ENCODE peak calls at places on chromosome X, in nine cellular contexts. P, D, R, W, C, B, I, Y and V are unnamed samples.

GRCh38 chrX:113977887-113978286 is 606.0 kb upstream of the HTR2C start:
- DNase-seq in D (no peak), Y (no peak), P (no peak), I (no peak), B (no peak), C (no peak), R (no peak), W (no peak), V (no peak)

GRCh38 chrX:24014388-24015018 is 12.5 kb downstream of the KLHL15 start:
- DNase-seq in P (no peak), I (no peak), Y (no peak), D (no peak), C (peak; percentile 9), W (no peak), R (no peak), B (no peak), V (no peak)

GRCh38 chrX:4043951-4044350 is 330.5 kb upstream of the PRKX start:
- DNase-seq in B (peak; percentile 18), C (no peak), I (no peak), Y (no peak), W (no peak), R (no peak), D (no peak), P (no peak), V (no peak)

GRCh38 chrX:73525928-73526690 is 36.9 kb upstream of the CHIC1 start:
- DNase-seq in R (no peak), I (no peak), W (no peak), C (no peak), D (no peak), Y (no peak), B (no peak), P (no peak), V (no peak)

GRCh38 chrX:87664381-87664780 is 146.8 kb downstream of the KLHL4 start:
- DNase-seq in Y (no peak), W (no peak), I (no peak), P (no peak), R (peak; percentile 57), D (peak; percentile 14), C (peak; percentile 8), B (no peak), V (no peak)

GRCh38 chrX:123454712-123455431 is 270.8 kb downstream of the GRIA3 start:
- DNase-seq in R (no peak), D (no peak), I (no peak), P (no peak), C (no peak), W (no peak), B (no peak), Y (no peak), V (no peak)

GRCh38 chrX:49103637-49104036 is 19.9 kb downstream of the GPKOW start:
- DNase-seq in P (no peak), W (no peak), Y (no peak), I (no peak), C (no peak), D (no peak), B (no peak), R (no peak), V (no peak)

GRCh38 chrX:19772759-19773623 is 114.4 kb downstream of the SH3KBP1 start:
- DNase-seq in Y (no peak), B (no peak), R (peak; percentile 56), D (no peak), P (no peak), C (no peak), I (no peak), W (no peak), V (no peak)

GRCh38 chrX:154515803-154516654 is at the start of gene FAM3A:
- DNase-seq in Y (peak; percentile 96), B (peak; percentile 93), P (peak; percentile 79), D (peak; percentile 78), C (peak; percentile 85), I (peak; percentile 97), W (peak; percentile 65), R (peak; percentile 88), V (peak; percentile 89)

GRCh38 chrX:154519389-154519788 is 3.4 kb upstream of the FAM3A start:
- DNase-seq in Y (no peak), W (no peak), D (no peak), C (no peak), B (no peak), R (no peak), P (no peak), I (no peak), V (no peak)

GRCh38 chrX:154513662-154514204 is 2.3 kb downstream of the FAM3A start:
- DNase-seq in C (no peak), I (no peak), D (no peak), B (no peak), P (no peak), R (no peak), Y (no peak), W (no peak), V (no peak)

GRCh38 chrX:154516655-154517100 is 646 bp upstream of the FAM3A start:
- DNase-seq in D (peak; percentile 50), B (peak; percentile 41), Y (peak; percentile 70), I (no peak), C (peak; percentile 54), P (no peak), W (no peak), R (no peak), V (no peak)

GRCh38 chrX:154517101-154517781 is 1.2 kb upstream of the FAM3A start:
- DNase-seq in C (no peak), R (no peak), B (peak; percentile 70), I (no peak), W (no peak), P (no peak), Y (peak; percentile 69), D (no peak), V (no peak)
- H3K27ac ChIP-seq in C (peak overlapping the region; percentile 87), R (no peak overlapping the region), B (peak overlapping the region; percentile 86), I (peak overlapping the region; percentile 87), W (no peak overlapping the region), P (no peak overlapping the region), Y (peak overlapping the region; percentile 92), D (peak overlapping the region; percentile 69), V (no peak overlapping the region)

DNA sequence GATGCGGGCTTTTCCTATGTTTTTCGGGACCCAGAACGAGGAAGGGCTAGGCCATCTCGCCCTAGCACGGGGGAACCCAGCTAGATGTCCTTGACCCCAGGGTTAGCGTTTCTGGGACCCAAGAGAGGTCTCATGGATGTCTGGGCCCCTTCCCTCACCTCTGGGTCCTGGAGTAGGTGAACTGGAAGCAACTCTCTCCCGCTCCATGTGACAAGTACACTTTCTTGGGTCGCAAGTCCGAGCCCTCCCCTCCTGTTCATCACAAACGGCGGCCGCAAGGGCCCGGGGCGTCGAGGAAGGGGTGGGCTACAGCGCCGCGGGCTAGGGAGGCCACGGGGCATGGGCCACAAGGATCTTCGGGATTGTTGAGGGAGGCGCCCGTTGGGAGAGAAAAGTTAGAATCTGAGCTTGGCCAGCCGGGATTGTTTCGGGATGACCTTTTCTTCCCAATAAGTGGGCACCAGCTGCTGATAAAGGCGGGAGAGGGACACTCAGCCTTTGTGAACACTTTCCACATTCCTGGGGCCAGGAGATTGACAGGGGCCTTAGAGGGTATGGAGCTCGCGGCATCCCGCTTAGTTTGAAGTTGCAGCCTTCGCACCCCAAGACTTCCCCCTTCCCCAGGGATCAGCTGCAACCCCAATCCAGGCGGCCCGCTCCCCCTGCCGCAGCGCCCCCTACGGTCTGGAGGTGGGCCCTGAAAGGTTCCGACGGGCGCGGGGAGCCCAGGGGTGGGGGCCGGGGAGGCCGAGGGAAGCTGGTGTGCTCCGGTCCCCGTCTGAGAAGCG is 137.0 kb upstream of the ZIC3 start:
- DNase-seq in P (no peak), B (no peak), R (no peak), I (no peak), Y (no peak), C (no peak), D (no peak), W (no peak), V (no peak)
- TF ChIP-seq CTCF in P (no peak), B (no peak), R (no peak), I (no peak), Y (no peak), C (no peak), D (no peak), W (no peak), V (no peak)

DNA sequence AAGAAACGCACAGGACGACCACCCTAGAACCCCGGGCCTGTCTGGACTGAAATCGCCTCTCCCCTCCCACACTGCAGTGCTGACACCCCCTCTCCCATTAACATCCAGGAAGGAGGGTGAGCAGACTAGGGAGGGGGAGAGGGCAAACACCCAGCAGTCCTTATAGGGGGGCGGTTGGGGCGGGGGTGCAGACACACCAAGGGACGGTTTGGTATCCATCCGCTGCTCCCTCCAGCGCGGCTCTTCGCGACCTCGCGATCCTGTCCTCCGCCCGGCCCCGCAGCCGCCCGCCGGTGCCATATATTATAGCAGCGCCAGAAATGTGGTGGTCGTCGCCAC is 411 bp upstream of the GPRASP1 start:
- DNase-seq in W (no peak), P (no peak), D (no peak), B (no peak), C (no peak), Y (no peak), R (no peak), I (no peak), V (no peak)
- H3K4me3 ChIP-seq in W (no peak overlapping the region), P (peak overlapping the region; percentile 54), D (peak overlapping the region; percentile 52), B (peak overlapping the region; percentile 39), C (peak overlapping the region; percentile 51), Y (peak overlapping the region; percentile 63), R (no peak overlapping the region), I (peak overlapping the region; percentile 70), V (peak overlapping the region; percentile 16)

GRCh38 chrX:39008554-39008953 is 207.3 kb downstream of the MID1IP1 start:
- DNase-seq in I (no peak), W (no peak), P (no peak), D (no peak), R (no peak), B (no peak), Y (no peak), C (no peak), V (no peak)

GRCh38 chrX:39011454-39012204 is 210.4 kb downstream of the MID1IP1 start:
- DNase-seq in B (peak; percentile 81), P (no peak), W (no peak), I (no peak), C (no peak), Y (no peak), D (peak; percentile 33), R (peak; percentile 77), V (no peak)

GRCh38 chrX:39017062-39017461 is 215.8 kb downstream of the MID1IP1 start:
- DNase-seq in D (no peak), W (no peak), Y (no peak), C (no peak), B (no peak), P (no peak), R (no peak), I (no peak), V (no peak)

GRCh38 chrX:39016551-39016950 is 215.3 kb downstream of the MID1IP1 start:
- DNase-seq in C (no peak), W (no peak), D (no peak), P (no peak), Y (no peak), R (no peak), B (no peak), I (no peak), V (no peak)

DNA sequence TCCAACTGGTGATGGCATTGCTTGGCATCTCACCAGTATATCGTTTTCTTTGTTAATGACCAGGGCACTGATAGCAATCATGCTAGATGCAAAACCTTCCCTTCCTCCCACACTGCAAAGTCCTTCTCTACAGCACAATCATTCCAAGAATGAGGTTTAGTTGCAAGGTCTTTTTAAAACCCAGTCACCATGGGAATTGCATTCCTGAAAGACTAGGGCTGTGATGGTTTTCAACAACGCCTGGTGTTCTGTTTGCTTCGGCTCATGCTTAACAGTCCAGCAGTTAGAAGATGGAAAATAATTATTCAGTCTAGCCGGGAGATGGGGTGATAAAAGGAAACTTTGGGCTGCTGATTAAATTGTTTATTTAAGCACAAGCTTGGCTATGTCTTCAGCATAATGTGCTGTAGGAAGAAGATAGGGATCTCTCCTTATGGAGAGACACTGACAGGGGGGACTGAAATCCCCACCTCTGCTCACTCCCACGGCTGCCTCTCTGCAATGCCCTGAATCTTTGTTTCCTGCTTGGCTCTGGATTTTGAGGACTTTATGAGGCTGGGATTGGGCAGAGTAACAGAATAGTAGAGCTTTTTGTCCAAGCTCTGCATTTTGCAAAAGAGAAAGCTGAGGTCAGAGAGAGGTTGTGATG is 211.4 kb downstream of the MID1IP1 start:
- DNase-seq in C (peak; percentile 7), R (peak; percentile 27), P (no peak), I (no peak), W (no peak), Y (no peak), D (peak; percentile 63), B (no peak), V (no peak)
- H3K27ac ChIP-seq in C (no peak overlapping the region), R (peak overlapping the region; percentile 93), P (no peak overlapping the region), I (no peak overlapping the region), W (no peak overlapping the region), Y (peak overlapping the region; percentile 34), D (no peak overlapping the region), B (peak overlapping the region; percentile 47), V (no peak overlapping the region)